ENCODE peak calls at places on chromosomes 4 and X, in eight cellular contexts. Z, J, H, W, X, F, Q and N are unnamed samples.

GRCh38 chrX:108216405-108216804 is 124.8 kb downstream of the ATG4A start:
- DNase-seq in X (no peak), Z (no peak), F (no peak), H (no peak), J (no peak), Q (no peak), W (no peak), N (no peak)

GRCh38 chrX:84362184-84362838 is 139.9 kb downstream of the HDX start:
- DNase-seq in Q (no peak), X (no peak), W (peak), Z (no peak), F (no peak), J (no peak), H (no peak), N (no peak)

GRCh38 chr4:118845552-118846065 is 9.7 kb upstream of the SEC24D start:
- DNase-seq in Q (no peak), X (no peak), Z (no peak), F (no peak), W (no peak), H (no peak), J (no peak), N (no peak)

GRCh38 chr4:74042681-74043080 is 4.2 kb upstream of the CXCL3 start:
- DNase-seq in X (no peak), J (peak), H (no peak), Q (peak), F (no peak), W (no peak), Z (no peak), N (no peak)

GRCh38 chr4:10701702-10702460 is 17.3 kb upstream of the CLNK start:
- DNase-seq in X (no peak), F (no peak), Q (no peak), W (peak), H (peak), Z (no peak), J (no peak), N (no peak)

GRCh38 chr4:72430050-72430449 is 139.0 kb downstream of the ADAMTS3 start:
- DNase-seq in Q (no peak), W (no peak), H (peak), J (no peak), Z (peak), X (no peak), F (no peak), N (no peak)

GRCh38 chr4:11487876-11488545 is 59.3 kb upstream of the HS3ST1 start:
- DNase-seq in X (no peak), Q (no peak), W (no peak), H (peak), J (no peak), F (no peak), Z (no peak), N (peak)

GRCh38 chr4:11589676-11590075 is 161.0 kb upstream of the HS3ST1 start:
- DNase-seq in H (peak), X (no peak), Q (no peak), J (no peak), Z (peak), F (no peak), W (peak), N (no peak)

GRCh38 chrX:82218361-82218760 is 1016.5 kb downstream of the SH3BGRL start:
- DNase-seq in X (no peak), F (no peak), J (peak), W (peak), Z (no peak), Q (no peak), H (peak), N (peak)

GRCh38 chr4:155914782-155915181 is 11.3 kb downstream of the TDO2 start:
- DNase-seq in Z (no peak), X (no peak), Q (no peak), J (no peak), W (no peak), H (no peak), F (no peak), N (peak)

GRCh38 chr4:87058272-87059073 is 123.7 kb downstream of the AFF1 start:
- DNase-seq in F (no peak), J (no peak), Z (no peak), W (no peak), X (no peak), H (peak), Q (no peak), N (no peak)

GRCh38 chr4:89797117-89797516 is 39.8 kb downstream of the SNCA start:
- DNase-seq in H (peak), J (no peak), W (peak), F (no peak), Q (no peak), Z (peak), X (no peak), N (no peak)

GRCh38 chr4:5865896-5866599 is 26.8 kb downstream of the CRMP1 start:
- DNase-seq in F (no peak), W (no peak), H (no peak), J (peak), Z (no peak), X (no peak), Q (no peak), N (no peak)

GRCh38 chr4:26218677-26219181 is 102.1 kb upstream of the RBPJ start:
- DNase-seq in F (no peak), H (no peak), Z (no peak), X (no peak), Q (no peak), W (no peak), J (no peak), N (no peak)

GRCh38 chr4:153467154-153467896 is 1.2 kb downstream of the TMEM131L start:
- DNase-seq in Q (peak), J (peak), F (no peak), W (no peak), Z (no peak), X (peak), H (peak), N (peak)

GRCh38 chr4:188439641-188440311 is 300.5 kb downstream of the TRIML1 start:
- DNase-seq in F (no peak), Q (no peak), W (peak), H (peak), Z (no peak), J (no peak), X (no peak), N (no peak)

GRCh38 chr4:2837110-2837903 is 6.3 kb upstream of the ADD1 start:
- DNase-seq in J (no peak), H (no peak), Q (peak), F (no peak), W (no peak), X (peak), Z (no peak), N (no peak)

GRCh38 chr4:173801876-173802713 is 272.1 kb upstream of the HAND2 start:
- DNase-seq in F (no peak), J (no peak), H (no peak), X (no peak), W (peak), Z (no peak), Q (no peak), N (no peak)

GRCh38 chrX:8010105-8010504 is 82.9 kb upstream of the PNPLA4 start:
- DNase-seq in Q (no peak), X (no peak), W (no peak), F (no peak), J (no peak), Z (no peak), H (no peak), N (no peak)

GRCh38 chrX:13658602-13659001 is 5.7 kb downstream of the TCEANC start:
- DNase-seq in W (peak), H (peak), F (no peak), X (no peak), Q (no peak), J (peak), Z (peak), N (no peak)

GRCh38 chrX:153688900-153689590 is 1.3 kb downstream of the SLC6A8 start:
- DNase-seq in Z (no peak), W (peak), F (no peak), Q (no peak), H (no peak), X (peak), J (no peak), N (no peak)

GRCh38 chr4:122279670-122280069 is 99.1 kb upstream of the ADAD1 start:
- DNase-seq in Q (no peak), J (no peak), Z (no peak), X (no peak), W (no peak), F (no peak), H (no peak), N (no peak)

GRCh38 chr4:145487626-145488025 is 6.0 kb downstream of the SMAD1 start:
- DNase-seq in Q (no peak), J (peak), H (no peak), F (no peak), W (no peak), X (no peak), Z (no peak), N (no peak)

GRCh38 chr4:89836031-89836777 is 757 bp downstream of the SNCA start:
- DNase-seq in F (no peak), W (no peak), J (no peak), Z (no peak), H (peak), Q (no peak), X (peak), N (no peak)

GRCh38 chr4:115154826-115155225 is 41.4 kb upstream of the NDST4 start:
- DNase-seq in F (no peak), Z (no peak), Q (no peak), X (no peak), W (no peak), H (peak), J (no peak), N (peak)

GRCh38 chr4:185137233-185137925 is 5.7 kb upstream of the SLC25A4 start:
- DNase-seq in W (no peak), H (no peak), Q (no peak), Z (no peak), J (no peak), F (no peak), X (peak), N (no peak)

GRCh38 chr4:86338521-86338920 is 21.3 kb downstream of the MAPK10 start:
- DNase-seq in F (no peak), X (no peak), W (no peak), Z (no peak), J (no peak), H (no peak), Q (no peak), N (peak)

GRCh38 chrX:116379854-116380253 is 56.6 kb upstream of the SLC6A14 start:
- DNase-seq in J (no peak), H (peak), W (peak), F (no peak), Z (peak), X (no peak), Q (no peak), N (no peak)

GRCh38 chrX:135354288-135354687 is 45.0 kb downstream of the ETDC start:
- DNase-seq in H (no peak), Z (no peak), Q (no peak), F (no peak), W (no peak), J (no peak), X (no peak), N (no peak)

GRCh38 chrX:9635805-9636204 is 129.8 kb downstream of the GPR143 start:
- DNase-seq in Z (no peak), J (no peak), X (no peak), F (no peak), H (peak), W (peak), Q (no peak), N (no peak)

GRCh38 chr4:176191974-176192373 is 3.4 kb downstream of the SPATA4 start:
- DNase-seq in Q (no peak), J (no peak), X (no peak), H (no peak), F (no peak), W (peak), Z (no peak), N (no peak)

GRCh38 chrX:49879656-49880277 is 483 bp downstream of the USP27X start:
- DNase-seq in F (no peak), H (no peak), W (peak), Z (no peak), Q (no peak), J (no peak), X (no peak), N (no peak)
- H3K4me3 ChIP-seq in F (peak), H (peak), W (peak), Z (peak), Q (peak), J (peak), X (peak), N (peak)

GRCh38 chr4:123659759-123660158 is 263.2 kb downstream of the SPRY1 start:
- DNase-seq in Z (no peak), X (no peak), H (peak), W (no peak), J (peak), F (no peak), Q (no peak), N (no peak)
- TF ChIP-seq CTCF in Z (peak), X (no peak), H (peak), W (peak), J (peak), F (no peak), Q (peak), N (peak)

DNA sequence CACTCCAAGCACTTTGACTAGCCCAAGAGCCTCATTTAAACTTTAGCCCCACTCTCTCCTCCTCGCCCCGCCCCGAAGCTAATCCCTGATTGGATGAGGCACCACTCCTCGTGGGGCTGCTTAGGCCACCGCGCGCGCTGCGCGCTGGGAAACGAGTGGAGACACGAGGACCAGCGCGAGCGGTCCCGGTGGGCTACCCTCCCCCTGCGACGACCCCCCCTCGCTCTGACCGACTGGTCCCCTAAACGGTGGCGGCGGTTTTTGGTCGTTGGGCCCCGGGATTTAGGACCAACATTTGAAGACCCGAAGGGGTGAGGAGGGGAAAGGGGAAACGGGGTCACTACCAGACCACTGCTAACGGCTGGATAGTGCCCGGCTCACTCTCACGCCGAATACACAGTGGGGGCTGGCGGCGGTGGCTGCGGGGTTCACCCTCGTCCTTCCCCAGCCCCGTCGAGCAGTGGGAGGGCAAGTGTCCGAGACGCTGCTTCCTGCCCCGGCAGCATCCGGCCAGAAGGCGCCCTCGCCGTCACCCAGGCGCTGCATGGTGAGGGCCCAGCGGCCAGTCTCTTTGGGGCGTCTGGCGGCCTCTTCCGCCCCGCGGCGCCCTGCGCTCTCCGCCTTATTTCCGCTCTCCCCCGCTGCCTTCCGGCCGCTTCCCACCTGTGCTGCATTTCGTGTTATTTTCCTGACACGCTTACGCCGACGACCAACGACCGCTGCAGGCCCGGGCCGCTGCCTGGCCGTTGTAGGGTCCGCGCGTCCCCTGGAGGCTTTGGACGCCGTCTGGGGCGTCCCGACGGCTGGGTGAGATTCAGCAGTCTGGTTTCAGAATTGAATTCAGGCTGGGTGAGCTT is at the start of gene RBM46:
- DNase-seq in H (no peak), Z (no peak), F (no peak), Q (no peak), W (no peak), X (no peak), J (no peak), N (no peak)
- H3K4me3 ChIP-seq in H (no peak), Z (no peak), F (no peak), Q (no peak), W (no peak), X (no peak), J (no peak), N (no peak)

GRCh38 chr4:52987401-52988056 is 125.4 kb downstream of the RASL11B start:
- DNase-seq in J (no peak), X (no peak), Q (no peak), H (no peak), Z (peak), W (no peak), F (no peak), N (peak)

GRCh38 chr4:52984469-52984868 is 122.4 kb downstream of the RASL11B start:
- DNase-seq in Q (no peak), X (no peak), W (peak), Z (no peak), F (no peak), J (no peak), H (peak), N (no peak)

GRCh38 chr4:52982246-52982950 is 120.3 kb downstream of the RASL11B start:
- DNase-seq in Q (no peak), Z (peak), H (peak), F (no peak), X (no peak), W (peak), J (no peak), N (peak)

GRCh38 chr4:52979821-52980590 is 117.9 kb downstream of the RASL11B start:
- DNase-seq in Z (no peak), X (no peak), F (no peak), H (peak), Q (no peak), J (no peak), W (no peak), N (no peak)

DNA sequence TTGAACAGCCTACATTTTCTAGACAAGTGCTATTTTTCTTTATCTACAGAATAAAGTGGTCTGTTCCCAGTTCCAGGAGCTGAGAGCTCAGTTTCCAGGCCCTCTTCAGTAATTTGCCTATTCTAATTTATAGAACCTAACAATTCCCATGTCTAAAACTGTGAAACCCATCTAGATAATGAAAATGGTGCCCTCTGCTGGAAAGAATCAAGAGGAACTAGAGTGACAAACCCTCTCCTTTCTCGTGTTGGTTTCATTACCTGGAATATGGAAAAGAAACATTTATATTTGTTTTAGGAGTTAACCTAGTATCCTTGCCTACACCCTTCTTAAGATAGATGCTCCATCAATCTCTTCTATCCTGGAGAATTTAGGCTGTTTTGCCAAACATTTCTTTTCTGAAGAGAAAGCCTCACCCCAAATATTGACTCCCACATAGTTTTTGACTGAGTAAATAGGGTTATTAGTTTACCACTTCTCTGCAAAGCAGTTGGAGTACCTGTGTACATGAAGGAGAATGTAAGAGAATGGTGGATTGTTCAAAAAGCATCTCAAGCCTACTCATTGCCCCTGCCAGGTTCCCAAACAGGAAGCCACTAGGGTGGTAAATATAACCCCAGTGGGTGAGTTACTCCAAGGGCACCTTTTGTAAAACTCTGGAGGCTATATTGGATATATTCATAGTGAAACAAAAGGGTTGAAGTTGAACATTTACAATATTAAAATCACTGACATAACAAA is 121.6 kb downstream of the RASL11B start:
- DNase-seq in W (peak), H (peak), Z (peak), F (no peak), Q (no peak), X (no peak), J (peak), N (peak)
- TF ChIP-seq CTCF in W (peak), H (peak), Z (peak), F (peak), Q (peak), X (peak), J (peak), N (peak)

GRCh38 chr4:38976308-38976707 is 55.9 kb downstream of the TMEM156 start:
- DNase-seq in H (no peak), W (no peak), F (no peak), Q (no peak), Z (no peak), X (no peak), J (no peak), N (no peak)
- H3K4me3 ChIP-seq in H (no peak), W (no peak), F (no peak), Q (no peak), Z (no peak), X (no peak), J (no peak), N (no peak)

GRCh38 chr4:126630171-126630570 is 1002.6 kb upstream of the INTU start:
- DNase-seq in X (no peak), Q (no peak), F (no peak), J (no peak), W (no peak), Z (no peak), H (no peak), N (no peak)
- TF ChIP-seq CTCF in X (no peak), Q (no peak), F (no peak), J (no peak), W (no peak), Z (no peak), H (no peak), N (no peak)

DNA sequence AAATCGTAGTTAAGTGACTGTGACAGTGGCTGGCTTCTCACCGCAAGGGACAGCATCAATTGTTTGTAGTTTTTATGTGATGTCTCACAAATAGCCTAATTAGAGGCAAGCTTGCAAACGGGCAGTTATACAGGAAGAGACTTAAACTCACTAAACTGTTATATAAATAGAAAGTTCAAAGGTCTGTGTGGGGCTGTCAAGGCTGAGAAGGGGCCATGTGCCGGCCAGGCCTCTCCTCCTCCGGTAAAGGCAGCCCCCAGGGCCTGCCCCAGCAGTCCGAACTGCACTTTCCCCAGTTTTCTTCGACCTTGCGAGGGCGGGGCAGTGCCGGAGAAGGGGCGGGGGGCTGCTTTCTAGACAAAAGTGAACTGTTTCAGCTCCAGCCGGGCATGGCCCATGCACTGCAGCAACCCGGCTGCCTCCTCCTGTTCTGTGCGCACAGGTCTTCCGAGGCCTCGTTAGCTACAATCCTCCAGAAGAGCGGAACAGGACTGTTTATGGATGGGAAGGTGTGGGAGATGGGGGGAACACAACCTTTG is 4.1 kb downstream of the AFF2 start:
- DNase-seq in Q (no peak), F (no peak), J (no peak), W (no peak), X (no peak), Z (no peak), H (no peak), N (no peak)
- H3K4me3 ChIP-seq in Q (no peak), F (no peak), J (no peak), W (no peak), X (no peak), Z (no peak), H (no peak), N (no peak)

GRCh38 chr4:182862166-182862875 is 54.9 kb downstream of the DCTD start:
- DNase-seq in W (no peak), H (peak), F (no peak), X (no peak), J (no peak), Q (no peak), Z (no peak), N (no peak)
- TF ChIP-seq CTCF in W (no peak), H (peak), F (no peak), X (no peak), J (no peak), Q (no peak), Z (peak), N (no peak)